ENCODE peak calls at places on chromosomes 12 and 14, in eight cellular contexts. One of them, this sample, is unnamed.
A peak's percentile ranks its signal among the peaks of the same experiment; 100 is the strongest.

GRCh38 chr14:33768458-33768830 is 182.4 kb downstream of the EGLN3 start:
- DNase-seq in right atrium auricular region: no peak
- DNase-seq in activated CD4-positive, alpha-beta T cell treated with anti-CD3 and anti-CD28 coated beads for 4 hours: no peak
- DNase-seq in amygdala: no peak
- DNase-seq in GM23248: peak; percentile 32
- DNase-seq in heart left ventricle: no peak
- DNase-seq in tibial nerve: no peak
- DNase-seq in NCI-H1417: no peak
- DNase-seq in this sample: no peak

GRCh38 chr14:103542545-103543088 is 13.6 kb downstream of the TRMT61A start:
- DNase-seq in right atrium auricular region: peak; percentile 82
- DNase-seq in activated CD4-positive, alpha-beta T cell treated with anti-CD3 and anti-CD28 coated beads for 4 hours: no peak
- DNase-seq in amygdala: peak; percentile 95
- DNase-seq in GM23248: peak; percentile 67
- DNase-seq in heart left ventricle: peak; percentile 66
- DNase-seq in tibial nerve: no peak
- DNase-seq in NCI-H1417: peak; percentile 91
- DNase-seq in this sample: no peak

GRCh38 chr12:63917864-63918742 is 73.6 kb downstream of the SRGAP1 start:
- DNase-seq in right atrium auricular region: no peak
- DNase-seq in activated CD4-positive, alpha-beta T cell treated with anti-CD3 and anti-CD28 coated beads for 4 hours: no peak
- DNase-seq in amygdala: no peak
- DNase-seq in GM23248: peak; percentile 96
- DNase-seq in heart left ventricle: no peak
- DNase-seq in tibial nerve: peak; percentile 43
- DNase-seq in NCI-H1417: no peak
- DNase-seq in this sample: no peak

GRCh38 chr12:127813147-127813546 is 453.8 kb upstream of the TMEM132C start:
- DNase-seq in right atrium auricular region: no peak
- DNase-seq in activated CD4-positive, alpha-beta T cell treated with anti-CD3 and anti-CD28 coated beads for 4 hours: no peak
- DNase-seq in amygdala: no peak
- DNase-seq in GM23248: no peak
- DNase-seq in heart left ventricle: no peak
- DNase-seq in tibial nerve: no peak
- DNase-seq in NCI-H1417: no peak
- DNase-seq in this sample: no peak

GRCh38 chr14:74429221-74429691 is 3.2 kb upstream of the SYNDIG1L start:
- DNase-seq in right atrium auricular region: no peak
- DNase-seq in activated CD4-positive, alpha-beta T cell treated with anti-CD3 and anti-CD28 coated beads for 4 hours: no peak
- DNase-seq in amygdala: no peak
- DNase-seq in GM23248: no peak
- DNase-seq in heart left ventricle: no peak
- DNase-seq in tibial nerve: no peak
- DNase-seq in NCI-H1417: no peak
- DNase-seq in this sample: no peak

GRCh38 chr14:87745507-87746118 is 247.4 kb downstream of the GALC start:
- DNase-seq in right atrium auricular region: no peak
- DNase-seq in activated CD4-positive, alpha-beta T cell treated with anti-CD3 and anti-CD28 coated beads for 4 hours: no peak
- DNase-seq in amygdala: no peak
- DNase-seq in GM23248: peak; percentile 69
- DNase-seq in heart left ventricle: no peak
- DNase-seq in tibial nerve: no peak
- DNase-seq in NCI-H1417: peak; percentile 42
- DNase-seq in this sample: no peak

GRCh38 chr12:109947511-109947910 is 47.4 kb downstream of the TCHP start:
- DNase-seq in right atrium auricular region: no peak
- DNase-seq in activated CD4-positive, alpha-beta T cell treated with anti-CD3 and anti-CD28 coated beads for 4 hours: no peak
- DNase-seq in amygdala: no peak
- DNase-seq in GM23248: peak; percentile 75
- DNase-seq in heart left ventricle: no peak
- DNase-seq in tibial nerve: no peak
- DNase-seq in NCI-H1417: no peak
- DNase-seq in this sample: no peak

GRCh38 chr12:90298289-90298948 is 589.8 kb upstream of the ATP2B1 start:
- DNase-seq in right atrium auricular region: no peak
- DNase-seq in activated CD4-positive, alpha-beta T cell treated with anti-CD3 and anti-CD28 coated beads for 4 hours: no peak
- DNase-seq in amygdala: no peak
- DNase-seq in GM23248: no peak
- DNase-seq in heart left ventricle: no peak
- DNase-seq in tibial nerve: no peak
- DNase-seq in NCI-H1417: no peak
- DNase-seq in this sample: no peak

GRCh38 chr12:104350211-104350908 is 46.8 kb downstream of the EID3 start:
- DNase-seq in right atrium auricular region: peak; percentile 28
- DNase-seq in activated CD4-positive, alpha-beta T cell treated with anti-CD3 and anti-CD28 coated beads for 4 hours: no peak
- DNase-seq in amygdala: no peak
- DNase-seq in GM23248: no peak
- DNase-seq in heart left ventricle: no peak
- DNase-seq in tibial nerve: no peak
- DNase-seq in NCI-H1417: no peak
- DNase-seq in this sample: no peak

GRCh38 chr12:3277261-3277943 is 200.2 kb downstream of the TSPAN9 start:
- DNase-seq in right atrium auricular region: no peak
- DNase-seq in activated CD4-positive, alpha-beta T cell treated with anti-CD3 and anti-CD28 coated beads for 4 hours: no peak
- DNase-seq in amygdala: no peak
- DNase-seq in GM23248: no peak
- DNase-seq in heart left ventricle: no peak
- DNase-seq in tibial nerve: no peak
- DNase-seq in NCI-H1417: no peak
- DNase-seq in this sample: no peak

This sample was measured in memory B cell.